ENCODE peak calls at places on chromosomes 7 and 10, in nine cellular contexts. One of them, this sample, is unnamed.

GRCh38 chr10:30963994-30964930 is 67.4 kb downstream of the ZNF438 start:
- DNase-seq in effector memory CD8-positive, alpha-beta T cell: no peak
- DNase-seq in HTR-8/SVneo: no peak
- DNase-seq in HCT116: no peak
- DNase-seq in A549: no peak
- DNase-seq in pancreas: no peak
- DNase-seq in left lung: no peak
- DNase-seq in activated gamma-delta T cell treated with Interleukin-2 at 50 U/mL for 16 hours: no peak
- DNase-seq in fibroblast of lung: no peak
- DNase-seq in this sample: no peak

GRCh38 chr7:66150471-66150870 is 35.8 kb downstream of the CRCP start:
- DNase-seq in activated gamma-delta T cell treated with Interleukin-2 at 50 U/mL for 16 hours: no peak
- DNase-seq in pancreas: no peak
- DNase-seq in HTR-8/SVneo: no peak
- DNase-seq in effector memory CD8-positive, alpha-beta T cell: no peak
- DNase-seq in A549: no peak
- DNase-seq in fibroblast of lung: peak
- DNase-seq in HCT116: no peak
- DNase-seq in left lung: peak
- DNase-seq in this sample: peak

GRCh38 chr7:18320971-18321567 is 174.5 kb upstream of the HDAC9 start:
- DNase-seq in pancreas: no peak
- DNase-seq in HCT116: peak
- DNase-seq in effector memory CD8-positive, alpha-beta T cell: no peak
- DNase-seq in activated gamma-delta T cell treated with Interleukin-2 at 50 U/mL for 16 hours: no peak
- DNase-seq in fibroblast of lung: peak
- DNase-seq in left lung: no peak
- DNase-seq in A549: peak
- DNase-seq in HTR-8/SVneo: peak
- DNase-seq in this sample: peak

GRCh38 chr10:10852464-10852863 is 165.2 kb upstream of the CELF2 start:
- DNase-seq in effector memory CD8-positive, alpha-beta T cell: no peak
- DNase-seq in pancreas: no peak
- DNase-seq in HCT116: no peak
- DNase-seq in activated gamma-delta T cell treated with Interleukin-2 at 50 U/mL for 16 hours: no peak
- DNase-seq in A549: no peak
- DNase-seq in HTR-8/SVneo: no peak
- DNase-seq in left lung: no peak
- DNase-seq in fibroblast of lung: no peak
- DNase-seq in this sample: no peak

GRCh38 chr7:3346082-3346481 is 45.0 kb downstream of the SDK1 start:
- DNase-seq in HTR-8/SVneo: no peak
- DNase-seq in fibroblast of lung: no peak
- DNase-seq in activated gamma-delta T cell treated with Interleukin-2 at 50 U/mL for 16 hours: no peak
- DNase-seq in left lung: no peak
- DNase-seq in HCT116: no peak
- DNase-seq in effector memory CD8-positive, alpha-beta T cell: no peak
- DNase-seq in pancreas: no peak
- DNase-seq in A549: no peak
- DNase-seq in this sample: no peak

GRCh38 chr7:91285966-91286365 is 21.7 kb downstream of the FZD1 start:
- DNase-seq in A549: no peak
- DNase-seq in activated gamma-delta T cell treated with Interleukin-2 at 50 U/mL for 16 hours: no peak
- DNase-seq in HCT116: no peak
- DNase-seq in effector memory CD8-positive, alpha-beta T cell: no peak
- DNase-seq in pancreas: no peak
- DNase-seq in left lung: no peak
- DNase-seq in fibroblast of lung: peak
- DNase-seq in HTR-8/SVneo: no peak
- DNase-seq in this sample: no peak

GRCh38 chr7:139394553-139394952 is 34.9 kb downstream of the LUC7L2 start:
- DNase-seq in left lung: no peak
- DNase-seq in effector memory CD8-positive, alpha-beta T cell: no peak
- DNase-seq in activated gamma-delta T cell treated with Interleukin-2 at 50 U/mL for 16 hours: no peak
- DNase-seq in HCT116: no peak
- DNase-seq in HTR-8/SVneo: no peak
- DNase-seq in A549: no peak
- DNase-seq in fibroblast of lung: no peak
- DNase-seq in pancreas: no peak
- DNase-seq in this sample: no peak

GRCh38 chr7:111730476-111731300 is 168.4 kb upstream of the IMMP2L start:
- DNase-seq in pancreas: no peak
- DNase-seq in effector memory CD8-positive, alpha-beta T cell: no peak
- DNase-seq in HTR-8/SVneo: peak
- DNase-seq in A549: peak
- DNase-seq in left lung: no peak
- DNase-seq in activated gamma-delta T cell treated with Interleukin-2 at 50 U/mL for 16 hours: no peak
- DNase-seq in HCT116: peak
- DNase-seq in fibroblast of lung: peak
- DNase-seq in this sample: peak

This sample was measured in myocyte.